ENCODE peak calls at places on chromosomes 5 and 9, in seven cellular contexts. W, Q, T, D, P, H and A are unnamed samples.

GRCh38 chr9:37248651-37249163 is 128.3 kb downstream of the ZCCHC7 start:
- DNase-seq in T (no peak), P (peak), H (no peak), W (no peak), Q (no peak), D (no peak), A (no peak)

GRCh38 chr9:26682796-26683496 is 209.7 kb downstream of the CAAP1 start:
- DNase-seq in P (no peak), Q (no peak), T (no peak), D (no peak), H (no peak), W (no peak), A (no peak)

GRCh38 chr5:132779961-132780360 is 2.9 kb upstream of the SEPTIN8 start:
- DNase-seq in Q (no peak), P (no peak), H (no peak), D (no peak), T (no peak), W (no peak), A (no peak)

GRCh38 chr9:77563205-77563604 is 84.9 kb downstream of the GNA14 start:
- DNase-seq in P (no peak), Q (no peak), W (no peak), D (no peak), T (no peak), H (no peak), A (no peak)

GRCh38 chr5:122941737-122942136 is 94.8 kb downstream of the PPIC start:
- DNase-seq in T (no peak), Q (no peak), H (no peak), P (no peak), D (no peak), W (no peak), A (no peak)

GRCh38 chr5:156000115-156000514 is 326.8 kb upstream of the SGCD start:
- DNase-seq in W (no peak), D (no peak), Q (no peak), H (no peak), P (no peak), T (no peak), A (no peak)

GRCh38 chr9:38641985-38642864 is 21.8 kb upstream of the ANKRD18A start:
- DNase-seq in Q (no peak), T (peak), P (peak), H (no peak), D (peak), W (no peak), A (no peak)

GRCh38 chr9:89695441-89695891 is 90.7 kb downstream of the GADD45G start:
- DNase-seq in D (no peak), P (no peak), H (no peak), T (no peak), W (no peak), Q (no peak), A (no peak)

GRCh38 chr5:126808619-126809018 is 31.7 kb downstream of the LMNB1 start:
- DNase-seq in H (no peak), T (no peak), P (no peak), W (no peak), D (peak), Q (no peak), A (no peak)

GRCh38 chr5:88941581-88941980 is 58.6 kb upstream of the MEF2C start:
- DNase-seq in Q (no peak), W (no peak), D (no peak), T (no peak), H (no peak), P (no peak), A (no peak)

GRCh38 chr9:71483457-71483856 is 284.9 kb downstream of the CEMIP2 start:
- DNase-seq in P (no peak), D (no peak), Q (no peak), H (no peak), W (no peak), T (no peak), A (no peak)

GRCh38 chr9:92158097-92158601 is 42.9 kb upstream of the SPTLC1 start:
- DNase-seq in Q (no peak), H (no peak), P (no peak), T (no peak), W (no peak), D (no peak), A (no peak)

GRCh38 chr5:125461641-125462072 is 715.2 kb upstream of the ZNF608 start:
- DNase-seq in Q (no peak), H (no peak), W (no peak), D (no peak), T (no peak), P (peak), A (no peak)

GRCh38 chr5:133957591-133957990 is 10.8 kb downstream of the C5orf15 start:
- DNase-seq in T (no peak), Q (no peak), H (no peak), P (no peak), D (no peak), W (no peak), A (no peak)

GRCh38 chr5:19739691-19740090 is 248.3 kb downstream of the CDH18 start:
- DNase-seq in D (no peak), W (no peak), Q (no peak), H (no peak), P (no peak), T (no peak), A (no peak)

GRCh38 chr9:118170032-118170955 is 466.1 kb downstream of the TLR4 start:
- DNase-seq in W (no peak), H (no peak), D (peak), P (peak), T (no peak), Q (no peak), A (no peak)

GRCh38 chr9:81374881-81375280 is 314.5 kb downstream of the TLE1 start:
- DNase-seq in H (no peak), Q (no peak), T (no peak), W (no peak), P (peak), D (no peak), A (no peak)

GRCh38 chr5:14239404-14239803 is 96.3 kb downstream of the TRIO start:
- DNase-seq in P (no peak), H (no peak), D (no peak), T (no peak), Q (no peak), W (no peak), A (no peak)

GRCh38 chr5:60333103-60333502 is 366.9 kb downstream of the DEPDC1B start:
- DNase-seq in H (no peak), T (no peak), D (no peak), W (no peak), P (peak), Q (no peak), A (no peak)

GRCh38 chr5:31033295-31033694 is 160.2 kb upstream of the CDH6 start:
- DNase-seq in T (no peak), H (no peak), P (peak), Q (no peak), W (no peak), D (no peak), A (no peak)

GRCh38 chr9:96449844-96450612 is at the start of gene HABP4:
- DNase-seq in W (peak), T (peak), Q (peak), P (peak), D (peak), H (peak), A (peak)

GRCh38 chr9:14985419-14985818 is 75.2 kb upstream of the FREM1 start:
- DNase-seq in P (no peak), H (no peak), Q (no peak), D (no peak), T (no peak), W (no peak), A (no peak)

GRCh38 chr5:89421035-89421434 is 538.1 kb upstream of the MEF2C start:
- DNase-seq in H (no peak), D (no peak), T (no peak), W (no peak), Q (no peak), P (peak), A (no peak)

GRCh38 chr5:98804066-98804465 is 30.6 kb downstream of the RGMB start:
- DNase-seq in W (no peak), P (no peak), Q (no peak), H (no peak), T (no peak), D (no peak), A (no peak)

GRCh38 chr9:107737987-107738743 is 248.6 kb upstream of the KLF4 start:
- DNase-seq in T (no peak), D (no peak), H (no peak), Q (peak), P (peak), W (peak), A (no peak)

GRCh38 chr9:132744881-132745761 is 74.9 kb downstream of the GTF3C4 start:
- DNase-seq in P (no peak), D (no peak), Q (no peak), T (no peak), W (no peak), H (no peak), A (peak)

GRCh38 chr9:116247284-116247683 is 93.7 kb downstream of the PAPPA start:
- DNase-seq in W (no peak), T (no peak), D (no peak), Q (no peak), H (no peak), P (no peak), A (no peak)

GRCh38 chr5:5271606-5272321 is 131.6 kb downstream of the ADAMTS16 start:
- DNase-seq in T (no peak), H (no peak), Q (no peak), W (no peak), P (peak), D (no peak), A (no peak)

GRCh38 chr5:94021246-94021645 is 279.8 kb upstream of the POU5F2 start:
- DNase-seq in H (no peak), W (no peak), P (peak), D (peak), Q (no peak), T (peak), A (no peak)

GRCh38 chr9:89795555-89796195 is 190.9 kb downstream of the GADD45G start:
- DNase-seq in D (no peak), P (no peak), W (no peak), H (no peak), T (no peak), Q (no peak), A (no peak)

GRCh38 chr5:154826-155225 is 36.5 kb upstream of the LRRC14B start:
- DNase-seq in H (no peak), P (no peak), Q (no peak), T (no peak), W (no peak), D (no peak), A (peak)

GRCh38 chr9:13971910-13972655 is 341.9 kb downstream of the NFIB start:
- DNase-seq in T (no peak), W (no peak), Q (no peak), P (no peak), D (no peak), H (no peak), A (no peak)

GRCh38 chr9:13351768-13352386 is 72.4 kb upstream of the MPDZ start:
- DNase-seq in W (no peak), Q (no peak), D (peak), T (peak), H (no peak), P (peak), A (no peak)

GRCh38 chr9:131214931-131215330 is 61.4 kb downstream of the FAM78A start:
- DNase-seq in H (no peak), P (no peak), D (no peak), Q (no peak), W (no peak), T (no peak), A (no peak)

GRCh38 chr5:32436553-32437262 is 7.8 kb downstream of the ZFR start:
- DNase-seq in H (no peak), Q (no peak), D (no peak), P (no peak), T (no peak), W (no peak), A (no peak)

GRCh38 chr5:32428426-32428825 is 16.1 kb downstream of the ZFR start:
- DNase-seq in W (no peak), P (no peak), T (no peak), H (no peak), Q (no peak), D (no peak), A (no peak)

GRCh38 chr5:32435416-32435815 is 9.1 kb downstream of the ZFR start:
- DNase-seq in W (no peak), T (no peak), Q (no peak), D (no peak), H (no peak), P (no peak), A (no peak)

GRCh38 chr5:32432633-32433032 is 11.9 kb downstream of the ZFR start:
- DNase-seq in Q (no peak), H (no peak), P (no peak), T (no peak), W (no peak), D (no peak), A (no peak)
- H3K27ac ChIP-seq in Q (no peak), H (no peak), P (no peak), T (no peak), W (no peak), D (no peak), A (no peak)

GRCh38 chr9:121650220-121651013 is 1.0 kb upstream of the DAB2IP start:
- DNase-seq in T (no peak), Q (peak), P (peak), D (peak), H (no peak), W (peak), A (no peak)

GRCh38 chr9:121652838-121653231 is 1.4 kb downstream of the DAB2IP start:
- DNase-seq in P (no peak), W (no peak), Q (no peak), H (no peak), D (no peak), T (no peak), A (no peak)

GRCh38 chr9:121651014-121651294 is 480 bp upstream of the DAB2IP start:
- DNase-seq in D (no peak), T (no peak), H (no peak), W (no peak), P (no peak), Q (no peak), A (no peak)

GRCh38 chr9:121652037-121652837 is 803 bp downstream of the DAB2IP start:
- DNase-seq in Q (no peak), D (no peak), P (no peak), W (no peak), T (no peak), H (no peak), A (no peak)

GRCh38 chr9:121651295-121652036 is at the start of gene DAB2IP:
- DNase-seq in T (no peak), H (no peak), Q (peak), P (no peak), W (peak), D (no peak), A (no peak)
- H3K4me3 ChIP-seq in T (peak), H (no peak), Q (peak), P (peak), W (peak), D (peak), A (peak)

GRCh38 chr5:137234973-137235943 is 263.9 kb downstream of the SPOCK1 start:
- DNase-seq in D (no peak), Q (no peak), P (peak), H (no peak), T (no peak), W (no peak), A (no peak)
- H3K27ac ChIP-seq in D (no peak), Q (no peak), P (peak), H (no peak), T (no peak), W (no peak), A (no peak)

GRCh38 chr9:110578896-110579752 is at the start of gene SVEP1:
- DNase-seq in D (peak), T (no peak), P (peak), W (peak), H (no peak), Q (peak), A (no peak)
- H3K4me3 ChIP-seq in D (peak), T (no peak), P (peak), W (peak), H (no peak), Q (peak), A (peak)

GRCh38 chr9:4796988-4797956 is 4.5 kb downstream of the RCL1 start:
- DNase-seq in W (no peak), H (no peak), P (peak), T (peak), Q (no peak), D (peak), A (no peak)
- H3K27ac ChIP-seq in W (peak), H (no peak), P (no peak), T (no peak), Q (peak), D (no peak), A (no peak)

GRCh38 chr5:96226941-96227552 is 206.0 kb downstream of the PCSK1 start:
- DNase-seq in W (no peak), Q (no peak), T (no peak), P (peak), D (peak), H (no peak), A (no peak)
- H3K4me3 ChIP-seq in W (no peak), Q (no peak), T (no peak), P (peak), D (no peak), H (no peak), A (no peak)

GRCh38 chr9:109966643-109967368 is 186.8 kb downstream of the PALM2AKAP2 start:
- DNase-seq in H (no peak), W (no peak), T (no peak), D (no peak), Q (no peak), P (no peak), A (no peak)
- H3K27ac ChIP-seq in H (no peak), W (peak), T (no peak), D (no peak), Q (peak), P (no peak), A (no peak)

GRCh38 chr5:96336351-96336985 is 96.6 kb downstream of the PCSK1 start:
- DNase-seq in T (peak), Q (no peak), W (no peak), H (peak), D (peak), P (peak), A (no peak)

GRCh38 chr5:96338089-96338488 is 95.0 kb downstream of the PCSK1 start:
- DNase-seq in T (no peak), D (no peak), Q (no peak), W (no peak), H (no peak), P (no peak), A (no peak)

GRCh38 chr5:96333397-96333790 is 99.7 kb downstream of the PCSK1 start:
- DNase-seq in Q (no peak), T (no peak), W (no peak), H (no peak), D (no peak), P (no peak), A (no peak)

GRCh38 chr5:96337048-96337781 is 95.8 kb downstream of the PCSK1 start:
- DNase-seq in P (no peak), Q (no peak), D (no peak), T (no peak), H (no peak), W (no peak), A (no peak)

GRCh38 chr5:96335873-96336272 is 97.2 kb downstream of the PCSK1 start:
- DNase-seq in D (peak), T (no peak), Q (no peak), P (no peak), H (no peak), W (no peak), A (no peak)
- H3K4me3 ChIP-seq in D (no peak), T (no peak), Q (no peak), P (no peak), H (no peak), W (no peak), A (no peak)

DNA sequence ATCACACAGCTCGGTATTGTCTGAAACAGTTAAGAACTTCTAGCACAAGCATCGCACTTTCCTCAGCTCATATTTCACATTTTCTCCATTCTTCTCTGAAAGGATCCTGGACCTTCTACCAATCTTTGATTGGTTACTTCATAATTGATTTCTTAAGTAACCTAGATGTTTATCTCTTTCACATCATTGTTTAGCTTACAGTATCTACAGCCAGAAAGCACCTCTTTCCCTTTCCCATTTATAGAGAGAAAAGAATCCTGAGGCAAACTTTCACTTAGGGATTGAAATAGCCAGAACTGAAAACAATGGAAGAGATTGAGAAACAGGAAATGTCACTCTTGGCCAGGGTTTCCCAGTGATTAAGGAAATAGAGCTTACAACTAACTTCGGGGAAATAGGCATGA is 2.5 kb downstream of the IL33 start:
- DNase-seq in H (no peak), T (no peak), W (no peak), Q (no peak), D (no peak), P (peak), A (no peak)
- H3K27ac ChIP-seq in H (no peak), T (no peak), W (peak), Q (peak), D (no peak), P (no peak), A (peak)